ENCODE peak calls at places on chromosomes 3 and 15, in seven cellular contexts. One of them, this sample, is unnamed.

GRCh38 chr3:52350436-52350835 is 34.3 kb downstream of the DNAH1 start:
- DNase-seq in activated CD8-positive, alpha-beta memory T cell treated with anti-CD3 and anti-CD28 coated beads, Interleukin-2, amount 50 U/mL, for 48 hours: no peak
- DNase-seq in A549: no peak
- DNase-seq in AG08395: no peak
- DNase-seq in CD4-positive, CD25-positive, alpha-beta regulatory T cell: no peak
- DNase-seq in ELF-1: no peak
- DNase-seq in fibroblast of pulmonary artery: no peak
- DNase-seq in this sample: no peak

GRCh38 chr3:8441969-8442559 is 59.6 kb upstream of the LMCD1 start:
- DNase-seq in activated CD8-positive, alpha-beta memory T cell treated with anti-CD3 and anti-CD28 coated beads, Interleukin-2, amount 50 U/mL, for 48 hours: no peak
- DNase-seq in A549: peak
- DNase-seq in AG08395: peak
- DNase-seq in CD4-positive, CD25-positive, alpha-beta regulatory T cell: peak
- DNase-seq in ELF-1: peak
- DNase-seq in fibroblast of pulmonary artery: peak
- DNase-seq in this sample: peak

GRCh38 chr15:66966256-66966655 is 99.1 kb upstream of the SMAD3 start:
- DNase-seq in activated CD8-positive, alpha-beta memory T cell treated with anti-CD3 and anti-CD28 coated beads, Interleukin-2, amount 50 U/mL, for 48 hours: no peak
- DNase-seq in A549: no peak
- DNase-seq in AG08395: no peak
- DNase-seq in CD4-positive, CD25-positive, alpha-beta regulatory T cell: peak
- DNase-seq in ELF-1: no peak
- DNase-seq in fibroblast of pulmonary artery: no peak
- DNase-seq in this sample: no peak

GRCh38 chr3:197394464-197395321 is 96.3 kb upstream of the DLG1 start:
- DNase-seq in activated CD8-positive, alpha-beta memory T cell treated with anti-CD3 and anti-CD28 coated beads, Interleukin-2, amount 50 U/mL, for 48 hours: peak
- DNase-seq in A549: no peak
- DNase-seq in AG08395: peak
- DNase-seq in CD4-positive, CD25-positive, alpha-beta regulatory T cell: peak
- DNase-seq in ELF-1: no peak
- DNase-seq in fibroblast of pulmonary artery: peak
- DNase-seq in this sample: peak

GRCh38 chr3:69120879-69121464 is 1.4 kb downstream of the LMOD3 start:
- DNase-seq in activated CD8-positive, alpha-beta memory T cell treated with anti-CD3 and anti-CD28 coated beads, Interleukin-2, amount 50 U/mL, for 48 hours: peak
- DNase-seq in A549: peak
- DNase-seq in AG08395: peak
- DNase-seq in CD4-positive, CD25-positive, alpha-beta regulatory T cell: peak
- DNase-seq in ELF-1: peak
- DNase-seq in fibroblast of pulmonary artery: peak
- DNase-seq in this sample: peak

GRCh38 chr3:157460253-157460652 is 23.6 kb downstream of the PTX3 start:
- DNase-seq in activated CD8-positive, alpha-beta memory T cell treated with anti-CD3 and anti-CD28 coated beads, Interleukin-2, amount 50 U/mL, for 48 hours: no peak
- DNase-seq in A549: no peak
- DNase-seq in AG08395: no peak
- DNase-seq in CD4-positive, CD25-positive, alpha-beta regulatory T cell: no peak
- DNase-seq in ELF-1: no peak
- DNase-seq in fibroblast of pulmonary artery: no peak
- DNase-seq in this sample: peak

GRCh38 chr15:92494791-92495190 is 101.1 kb downstream of the ST8SIA2 start:
- DNase-seq in activated CD8-positive, alpha-beta memory T cell treated with anti-CD3 and anti-CD28 coated beads, Interleukin-2, amount 50 U/mL, for 48 hours: no peak
- DNase-seq in A549: no peak
- DNase-seq in AG08395: no peak
- DNase-seq in CD4-positive, CD25-positive, alpha-beta regulatory T cell: no peak
- DNase-seq in ELF-1: no peak
- DNase-seq in fibroblast of pulmonary artery: no peak
- DNase-seq in this sample: no peak

GRCh38 chr3:31960793-31961431 is 20.1 kb downstream of the OSBPL10 start:
- DNase-seq in activated CD8-positive, alpha-beta memory T cell treated with anti-CD3 and anti-CD28 coated beads, Interleukin-2, amount 50 U/mL, for 48 hours: no peak
- DNase-seq in A549: peak
- DNase-seq in AG08395: peak
- DNase-seq in CD4-positive, CD25-positive, alpha-beta regulatory T cell: no peak
- DNase-seq in ELF-1: peak
- DNase-seq in fibroblast of pulmonary artery: peak
- DNase-seq in this sample: peak

GRCh38 chr3:94946683-94947082 is 883.8 kb downstream of the NSUN3 start:
- DNase-seq in activated CD8-positive, alpha-beta memory T cell treated with anti-CD3 and anti-CD28 coated beads, Interleukin-2, amount 50 U/mL, for 48 hours: no peak
- DNase-seq in A549: no peak
- DNase-seq in AG08395: no peak
- DNase-seq in CD4-positive, CD25-positive, alpha-beta regulatory T cell: no peak
- DNase-seq in ELF-1: no peak
- DNase-seq in fibroblast of pulmonary artery: no peak
- DNase-seq in this sample: no peak

GRCh38 chr3:31181661-31182060 is 287.2 kb upstream of the GADL1 start:
- DNase-seq in activated CD8-positive, alpha-beta memory T cell treated with anti-CD3 and anti-CD28 coated beads, Interleukin-2, amount 50 U/mL, for 48 hours: no peak
- DNase-seq in A549: no peak
- DNase-seq in AG08395: no peak
- DNase-seq in CD4-positive, CD25-positive, alpha-beta regulatory T cell: no peak
- DNase-seq in ELF-1: no peak
- DNase-seq in fibroblast of pulmonary artery: no peak
- DNase-seq in this sample: no peak

GRCh38 chr3:100936931-100937330 is 56.3 kb downstream of the ABI3BP start:
- DNase-seq in activated CD8-positive, alpha-beta memory T cell treated with anti-CD3 and anti-CD28 coated beads, Interleukin-2, amount 50 U/mL, for 48 hours: no peak
- DNase-seq in A549: no peak
- DNase-seq in AG08395: no peak
- DNase-seq in CD4-positive, CD25-positive, alpha-beta regulatory T cell: no peak
- DNase-seq in ELF-1: no peak
- DNase-seq in fibroblast of pulmonary artery: no peak
- DNase-seq in this sample: peak

GRCh38 chr3:55178336-55178735 is 250.5 kb upstream of the LRTM1 start:
- DNase-seq in activated CD8-positive, alpha-beta memory T cell treated with anti-CD3 and anti-CD28 coated beads, Interleukin-2, amount 50 U/mL, for 48 hours: no peak
- DNase-seq in A549: no peak
- DNase-seq in AG08395: no peak
- DNase-seq in CD4-positive, CD25-positive, alpha-beta regulatory T cell: no peak
- DNase-seq in ELF-1: no peak
- DNase-seq in fibroblast of pulmonary artery: no peak
- DNase-seq in this sample: no peak

GRCh38 chr3:71307884-71308697 is 275.4 kb downstream of the FOXP1 start:
- DNase-seq in activated CD8-positive, alpha-beta memory T cell treated with anti-CD3 and anti-CD28 coated beads, Interleukin-2, amount 50 U/mL, for 48 hours: no peak
- DNase-seq in A549: no peak
- DNase-seq in AG08395: no peak
- DNase-seq in CD4-positive, CD25-positive, alpha-beta regulatory T cell: peak
- DNase-seq in ELF-1: no peak
- DNase-seq in fibroblast of pulmonary artery: peak
- DNase-seq in this sample: peak

GRCh38 chr15:49286649-49287394 is 116.8 kb downstream of the GALK2 start:
- DNase-seq in activated CD8-positive, alpha-beta memory T cell treated with anti-CD3 and anti-CD28 coated beads, Interleukin-2, amount 50 U/mL, for 48 hours: no peak
- DNase-seq in A549: no peak
- DNase-seq in AG08395: no peak
- DNase-seq in CD4-positive, CD25-positive, alpha-beta regulatory T cell: peak
- DNase-seq in ELF-1: no peak
- DNase-seq in fibroblast of pulmonary artery: peak
- DNase-seq in this sample: no peak

GRCh38 chr3:13494463-13495350 is 14.6 kb downstream of the HDAC11 start:
- DNase-seq in activated CD8-positive, alpha-beta memory T cell treated with anti-CD3 and anti-CD28 coated beads, Interleukin-2, amount 50 U/mL, for 48 hours: no peak
- DNase-seq in A549: peak
- DNase-seq in AG08395: peak
- DNase-seq in CD4-positive, CD25-positive, alpha-beta regulatory T cell: peak
- DNase-seq in ELF-1: no peak
- DNase-seq in fibroblast of pulmonary artery: peak
- DNase-seq in this sample: peak

GRCh38 chr3:128473180-128473519 is 6.5 kb upstream of the DNAJB8 start:
- DNase-seq in activated CD8-positive, alpha-beta memory T cell treated with anti-CD3 and anti-CD28 coated beads, Interleukin-2, amount 50 U/mL, for 48 hours: no peak
- DNase-seq in A549: no peak
- DNase-seq in AG08395: no peak
- DNase-seq in CD4-positive, CD25-positive, alpha-beta regulatory T cell: no peak
- DNase-seq in ELF-1: no peak
- DNase-seq in fibroblast of pulmonary artery: no peak
- DNase-seq in this sample: no peak

GRCh38 chr3:38379201-38379770 is 32.7 kb downstream of the XYLB start:
- DNase-seq in activated CD8-positive, alpha-beta memory T cell treated with anti-CD3 and anti-CD28 coated beads, Interleukin-2, amount 50 U/mL, for 48 hours: no peak
- DNase-seq in A549: no peak
- DNase-seq in AG08395: no peak
- DNase-seq in CD4-positive, CD25-positive, alpha-beta regulatory T cell: no peak
- DNase-seq in ELF-1: no peak
- DNase-seq in fibroblast of pulmonary artery: no peak
- DNase-seq in this sample: no peak

GRCh38 chr3:29757054-29757777 is 476.3 kb downstream of the RBMS3 start:
- DNase-seq in activated CD8-positive, alpha-beta memory T cell treated with anti-CD3 and anti-CD28 coated beads, Interleukin-2, amount 50 U/mL, for 48 hours: no peak
- DNase-seq in A549: no peak
- DNase-seq in AG08395: no peak
- DNase-seq in CD4-positive, CD25-positive, alpha-beta regulatory T cell: no peak
- DNase-seq in ELF-1: no peak
- DNase-seq in fibroblast of pulmonary artery: peak
- DNase-seq in this sample: peak

GRCh38 chr3:123377173-123377740 is 71.6 kb downstream of the ADCY5 start:
- DNase-seq in activated CD8-positive, alpha-beta memory T cell treated with anti-CD3 and anti-CD28 coated beads, Interleukin-2, amount 50 U/mL, for 48 hours: no peak
- DNase-seq in A549: no peak
- DNase-seq in AG08395: no peak
- DNase-seq in CD4-positive, CD25-positive, alpha-beta regulatory T cell: no peak
- DNase-seq in ELF-1: no peak
- DNase-seq in fibroblast of pulmonary artery: no peak
- DNase-seq in this sample: no peak

This sample was measured in foreskin fibroblast.